ENCODE peak calls at places on chromosomes 2 and 18, in five cellular contexts. E is fibroblast of lung, G is Karpas-422, N is IMR-90, W is trophoblast cell. K is an unnamed sample. For H3K9me3 and H3K4me1, the result is how much of the 10 kb centered on the place peaks cover.

GRCh38 chr2:240478346-240479110 is 43.1 kb downstream of the GPC1 start:
- DNase-seq in N (no peak), W (no peak), E (no peak), G (no peak), K (no peak)

GRCh38 chr2:205903549-205904129 is 182.3 kb downstream of the INO80D start:
- DNase-seq in E (no peak), W (peak), N (no peak), G (peak), K (peak)

GRCh38 chr2:174561283-174562275 is 36.0 kb downstream of the WIPF1 start:
- DNase-seq in N (peak), E (peak), W (no peak), G (no peak), K (no peak)

GRCh38 chr2:173829727-173830126 is 135.4 kb downstream of the SP3 start:
- DNase-seq in W (no peak), E (no peak), G (no peak), N (no peak), K (no peak)

GRCh38 chr2:239275871-239276812 is 124.7 kb downstream of the HDAC4 start:
- DNase-seq in N (no peak), E (peak), G (no peak), W (no peak), K (no peak)

GRCh38 chr18:49612515-49613033 is 50.7 kb downstream of the LIPG start:
- DNase-seq in N (no peak), G (no peak), W (no peak), E (no peak), K (no peak)

GRCh38 chr2:200540793-200541192 is 14.8 kb downstream of the SGO2 start:
- DNase-seq in G (no peak), N (no peak), W (no peak), E (no peak), K (no peak)

GRCh38 chr2:137659616-137660015 is 304.7 kb upstream of the HNMT start:
- DNase-seq in E (no peak), N (no peak), W (peak), G (peak), K (peak)

GRCh38 chr2:63023444-63023843 is 27.2 kb upstream of the OTX1 start:
- DNase-seq in N (peak), G (peak), E (peak), W (no peak), K (no peak)

GRCh38 chr2:5367321-5367720 is 324.9 kb upstream of the SOX11 start:
- DNase-seq in E (no peak), W (no peak), G (peak), N (no peak), K (no peak)

GRCh38 chr18:41655074-41655473 is 300.0 kb upstream of the PIK3C3 start:
- DNase-seq in N (no peak), G (no peak), W (no peak), E (peak), K (no peak)

GRCh38 chr2:64876137-64876647 is 113.0 kb upstream of the SLC1A4 start:
- DNase-seq in W (peak), N (peak), E (peak), G (no peak), K (peak)

GRCh38 chr2:203915256-203915655 is 21.3 kb upstream of the ICOS start:
- DNase-seq in G (no peak), W (no peak), N (no peak), E (no peak), K (no peak)

GRCh38 chr2:68124321-68124720 is 33.4 kb upstream of the PNO1 start:
- DNase-seq in N (peak), W (no peak), G (no peak), E (peak), K (no peak)

GRCh38 chr2:233857511-233858118 is 3.3 kb upstream of the HJURP start:
- DNase-seq in E (no peak), N (no peak), W (peak), G (peak), K (peak)

GRCh38 chr2:126698991-126699390 is 43.0 kb downstream of the GYPC start:
- DNase-seq in E (no peak), G (no peak), N (no peak), W (no peak), K (no peak)

GRCh38 chr18:46019956-46020355 is 52.1 kb downstream of the PSTPIP2 start:
- DNase-seq in G (no peak), E (peak), W (no peak), N (peak), K (no peak)

GRCh38 chr2:105394951-105395611 is 3.8 kb downstream of the FHL2 start:
- DNase-seq in G (no peak), E (peak), N (peak), W (peak), K (no peak)

GRCh38 chr2:190837417-190837816 is 43.2 kb upstream of the GLS start:
- DNase-seq in W (no peak), G (no peak), N (peak), E (peak), K (no peak)

GRCh38 chr18:54147439-54147838 is 77.0 kb downstream of the MBD2 start:
- DNase-seq in N (no peak), E (peak), G (no peak), W (no peak), K (no peak)

GRCh38 chr2:205680067-205680466 is 2.2 kb upstream of the NRP2 start:
- DNase-seq in N (peak), E (peak), G (peak), W (peak), K (peak)

GRCh38 chr18:77973745-77974144 is 724.1 kb downstream of the GALR1 start:
- DNase-seq in W (no peak), N (no peak), E (no peak), G (no peak), K (no peak)

GRCh38 chr2:61853086-61853847 is 593 bp downstream of the FAM161A start:
- DNase-seq in W (no peak), E (peak), G (peak), N (no peak), K (peak)

GRCh38 chr18:43248610-43249249 is 28.6 kb downstream of the SYT4 start:
- DNase-seq in N (no peak), G (no peak), E (no peak), W (no peak), K (no peak)

GRCh38 chr2:65416945-65417344 is 15.5 kb downstream of the SPRED2 start:
- DNase-seq in G (no peak), N (no peak), E (no peak), W (no peak), K (no peak)

GRCh38 chr2:176589287-176589686 is 320.0 kb downstream of the MTX2 start:
- DNase-seq in N (no peak), W (no peak), E (no peak), G (no peak), K (no peak)

GRCh38 chr2:189585357-189585756 is 4.8 kb upstream of the SLC40A1 start:
- DNase-seq in W (no peak), E (no peak), G (no peak), N (no peak), K (no peak)

GRCh38 chr2:60365556-60365955 is 187.9 kb downstream of the BCL11A start:
- DNase-seq in G (no peak), N (no peak), W (peak), E (peak), K (peak)

GRCh38 chr2:145799595-145800108 is 1279.7 kb upstream of the ZEB2 start:
- DNase-seq in N (no peak), W (no peak), G (no peak), E (no peak), K (no peak)

GRCh38 chr2:191666733-191667132 is 11.2 kb upstream of the NABP1 start:
- DNase-seq in N (peak), E (peak), G (no peak), W (peak), K (no peak)

GRCh38 chr18:74282359-74283254 is 9.2 kb downstream of the CYB5A start:
- DNase-seq in G (no peak), E (no peak), N (no peak), W (peak), K (peak)

GRCh38 chr2:220442012-220442411 is 814.6 kb downstream of the SLC4A3 start:
- DNase-seq in W (no peak), G (no peak), E (no peak), N (no peak), K (no peak)
- H3K9me3 ChIP-seq in W (under half), G (under half), E (under half), N (under half), K (under half)

DNA sequence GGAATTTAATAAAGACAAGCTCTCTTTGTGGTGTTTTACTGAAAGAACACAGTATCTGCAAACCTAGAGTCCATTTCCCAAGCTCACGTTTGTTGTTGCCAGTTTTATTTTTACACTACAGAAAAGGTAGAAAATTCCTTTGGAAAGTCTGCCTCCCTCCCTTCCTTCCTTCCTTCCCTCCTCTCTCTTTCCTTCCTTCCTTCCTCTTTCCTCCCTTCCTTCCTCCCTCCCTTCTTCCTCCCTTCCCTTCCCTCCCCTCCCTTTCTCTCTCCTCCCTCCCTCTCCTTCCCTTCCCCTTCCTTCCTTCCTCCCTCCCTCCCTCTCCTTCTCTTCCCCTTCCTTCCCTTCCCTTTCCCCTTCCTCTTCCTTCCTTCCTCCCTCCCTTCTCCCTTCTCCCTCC is 136.3 kb upstream of the REV1 start:
- DNase-seq in W (no peak), G (no peak), N (no peak), E (no peak), K (no peak)
- H3K4me1 ChIP-seq in W (under half), G (under half), N (under half), E (under half), K (under half)

GRCh38 chr2:47520825-47521665 is 118.1 kb downstream of the MSH2 start:
- DNase-seq in G (peak), W (peak), E (peak), N (peak), K (peak)

GRCh38 chr2:47518497-47519146 is 115.7 kb downstream of the MSH2 start:
- DNase-seq in G (no peak), W (no peak), E (no peak), N (no peak), K (no peak)

GRCh38 chr2:47520302-47520630 is 117.3 kb downstream of the MSH2 start:
- DNase-seq in W (no peak), E (no peak), G (no peak), N (no peak), K (no peak)

GRCh38 chr2:47519147-47519537 is 116.2 kb downstream of the MSH2 start:
- DNase-seq in N (no peak), E (no peak), W (no peak), G (no peak), K (no peak)

GRCh38 chr2:47519604-47520301 is 116.8 kb downstream of the MSH2 start:
- DNase-seq in G (no peak), W (no peak), N (no peak), E (no peak), K (no peak)
- H3K4me3 ChIP-seq in G (peak), W (no peak), N (no peak), E (no peak), K (no peak)

GRCh38 chr2:170123593-170123992 is 54.4 kb upstream of the MYO3B start:
- DNase-seq in N (peak), W (no peak), E (peak), G (no peak), K (no peak)
- H3K9me3 ChIP-seq in N (under half), W (under half), E (under half), G (under half), K (under half)

DNA sequence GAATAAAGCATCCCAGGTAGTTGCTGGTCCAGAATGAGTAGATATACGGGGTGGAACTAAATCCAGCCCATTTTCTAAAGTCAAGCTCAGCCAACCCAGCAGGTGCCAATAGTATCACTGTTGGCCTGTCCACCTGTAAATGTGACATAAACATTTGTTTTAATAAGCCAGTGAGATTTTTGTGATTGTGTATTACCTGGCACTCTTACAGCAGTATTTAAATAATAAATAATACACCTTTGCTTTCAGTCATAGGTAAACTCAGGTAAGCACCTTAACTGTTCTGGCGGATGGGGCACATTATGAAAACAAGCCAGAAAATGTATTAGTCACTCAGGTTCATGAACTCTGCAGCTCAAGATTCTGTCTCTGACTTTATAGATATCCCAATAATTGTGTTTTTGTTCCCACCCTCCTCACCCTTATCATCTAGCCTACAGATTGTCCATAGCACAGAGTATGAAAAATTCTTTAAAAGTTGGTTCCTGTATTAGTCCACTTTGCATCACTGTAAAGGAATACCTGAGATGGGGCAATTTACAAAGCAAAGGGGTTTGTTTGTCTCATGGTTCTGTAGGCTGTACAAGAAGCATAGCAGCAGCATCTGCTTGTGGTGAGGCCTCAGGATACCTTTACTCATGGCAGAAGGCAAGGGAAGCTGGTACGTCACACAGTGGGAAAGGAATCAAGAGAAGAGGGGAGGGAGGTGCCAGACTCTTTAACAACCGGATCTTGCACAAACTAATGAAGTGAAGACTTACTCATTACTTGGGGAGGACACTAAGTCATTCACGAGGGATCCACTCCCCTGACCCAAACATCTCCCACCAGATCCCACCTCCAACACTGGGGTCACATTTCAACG is 73.0 kb upstream of the CYRIA start:
- DNase-seq in E (no peak), W (no peak), N (no peak), G (no peak), K (no peak)
- H3K4me1 ChIP-seq in E (under half), W (under half), N (under half), G (under half), K (under half)

GRCh38 chr2:102703748-102704147 is 58.1 kb upstream of the TMEM182 start:
- DNase-seq in E (peak), G (peak), W (no peak), N (peak), K (peak)
- H3K4me3 ChIP-seq in E (no peak), G (no peak), W (no peak), N (no peak), K (no peak)

GRCh38 chr2:226181909-226182308 is 617.7 kb downstream of the IRS1 start:
- DNase-seq in G (no peak), W (no peak), N (no peak), E (no peak), K (no peak)
- H3K9me3 ChIP-seq in G (under half), W (under half), N (under half), E (under half), K (under half)

GRCh38 chr2:160372010-160372356 is 121.6 kb downstream of the RBMS1 start:
- DNase-seq in G (peak), E (no peak), W (no peak), N (no peak), K (no peak)
- H3K4me1 ChIP-seq in G (under half), E (under half), W (under half), N (under half), K (under half)

K was measured in Caco-2.